ENCODE peak calls at places on chromosomes 2 and 18, in four cellular contexts. H is RWPE2, F is fibroblast of mammary gland, N is pancreas. U is an unnamed sample.

GRCh38 chr2:83394134-83394965 is 1064.7 kb downstream of the SUCLG1 start:
- DNase-seq in H (no peak), F (no peak), N (no peak), U (no peak)

GRCh38 chr2:100142393-100142792 is at the start of gene AFF3:
- DNase-seq in H (no peak), F (no peak), N (no peak), U (no peak)

GRCh38 chr2:102224824-102225739 is 38.3 kb downstream of the IL1RL2 start:
- DNase-seq in H (no peak), F (no peak), N (no peak), U (no peak)

GRCh38 chr2:109065335-109065734 is 63.7 kb upstream of the SH3RF3 start:
- DNase-seq in H (no peak), F (no peak), N (peak; percentile 6), U (no peak)

GRCh38 chr2:203987959-203988358 is 51.4 kb downstream of the ICOS start:
- DNase-seq in H (no peak), F (no peak), N (no peak), U (no peak)

GRCh38 chr18:45167631-45168225 is 447.5 kb upstream of the SLC14A2 start:
- DNase-seq in H (no peak), F (peak; percentile 95), N (no peak), U (no peak)

GRCh38 chr2:101729521-101730190 is 32.1 kb downstream of the MAP4K4 start:
- DNase-seq in H (no peak), F (no peak), N (no peak), U (no peak)

GRCh38 chr2:239954166-239955085 is 70.7 kb downstream of the NDUFA10 start:
- DNase-seq in H (peak; percentile 26), F (peak; percentile 5), N (no peak), U (no peak)

GRCh38 chr2:216807861-216808272 is 52.0 kb downstream of the TNP1 start:
- DNase-seq in H (no peak), F (no peak), N (no peak), U (no peak)

GRCh38 chr2:65164379-65165023 is 34.6 kb upstream of the RAB1A start:
- DNase-seq in H (no peak), F (no peak), N (no peak), U (no peak)

GRCh38 chr18:59202258-59202820 is 17.6 kb upstream of the GRP start:
- DNase-seq in H (no peak), F (no peak), N (no peak), U (no peak)

GRCh38 chr2:6866239-6866745 is 585 bp upstream of the CMPK2 start:
- DNase-seq in H (no peak), F (peak; percentile 24), N (peak; percentile 38), U (peak; percentile 54)

GRCh38 chr2:97662386-97662894 is 1.4 kb downstream of the ACTR1B start:
- DNase-seq in H (no peak), F (no peak), N (no peak), U (no peak)

GRCh38 chr2:43944915-43945314 is 50.9 kb downstream of the LRPPRC start:
- DNase-seq in H (no peak), F (no peak), N (no peak), U (no peak)

GRCh38 chr18:79574938-79575525 is 104.6 kb upstream of the CTDP1 start:
- DNase-seq in H (no peak), F (no peak), N (no peak), U (no peak)

GRCh38 chr2:107428781-107429180 is 397.9 kb upstream of the RGPD4 start:
- DNase-seq in H (no peak), F (no peak), N (no peak), U (no peak)

GRCh38 chr2:159015823-159016222 is 47.4 kb downstream of the TANC1 start:
- DNase-seq in H (no peak), F (no peak), N (no peak), U (no peak)

GRCh38 chr2:239548491-239548890 is 147.7 kb upstream of the HDAC4 start:
- DNase-seq in H (peak; percentile 78), F (no peak), N (no peak), U (no peak)

GRCh38 chr2:10162586-10163497 is 40.3 kb downstream of the RRM2 start:
- DNase-seq in H (no peak), F (no peak), N (no peak), U (peak; percentile 23)

GRCh38 chr2:28588231-28588725 is 92.4 kb downstream of the PLB1 start:
- DNase-seq in H (no peak), F (no peak), N (no peak), U (no peak)

GRCh38 chr2:85784474-85784986 is 30.7 kb downstream of the ATOH8 start:
- DNase-seq in H (no peak), F (no peak), N (no peak), U (no peak)

GRCh38 chr18:44594779-44595467 is 85.8 kb upstream of the SETBP1 start:
- DNase-seq in H (no peak), F (peak; percentile 83), N (no peak), U (no peak)

GRCh38 chr18:74731097-74731496 is 133.4 kb downstream of the ZNF407 start:
- DNase-seq in H (no peak), F (peak; percentile 68), N (no peak), U (no peak)

GRCh38 chr2:157894694-157895450 is 18.7 kb upstream of the ACVR1 start:
- DNase-seq in H (no peak), F (peak; percentile 87), N (no peak), U (no peak)

GRCh38 chr18:11040823-11041712 is 108.3 kb downstream of the PIEZO2 start:
- DNase-seq in H (no peak), F (peak; percentile 58), N (peak; percentile 45), U (peak; percentile 69)

GRCh38 chr18:78246041-78246440 is 733.6 kb upstream of the SALL3 start:
- DNase-seq in H (no peak), F (no peak), N (no peak), U (no peak)

GRCh38 chr18:50614838-50615237 is 55.0 kb downstream of the MAPK4 start:
- DNase-seq in H (no peak), F (peak; percentile 56), N (peak; percentile 27), U (peak; percentile 61)

GRCh38 chr18:22174341-22175148 is 5.2 kb downstream of the GATA6 start:
- DNase-seq in H (no peak), F (no peak), N (no peak), U (no peak)

GRCh38 chr18:51039138-51040112 is 9.4 kb downstream of the SMAD4 start:
- DNase-seq in H (no peak), F (peak; percentile 23), N (peak; percentile 54), U (no peak)

GRCh38 chr2:165245081-165245480 is 5.9 kb downstream of the SCN2A start:
- DNase-seq in H (no peak), F (no peak), N (no peak), U (no peak)

GRCh38 chr2:165251361-165251760 is 12.1 kb downstream of the SCN2A start:
- DNase-seq in H (no peak), F (no peak), N (no peak), U (no peak)

GRCh38 chr2:165253178-165253577 is 14.0 kb downstream of the SCN2A start:
- DNase-seq in H (no peak), F (no peak), N (no peak), U (no peak)

DNA sequence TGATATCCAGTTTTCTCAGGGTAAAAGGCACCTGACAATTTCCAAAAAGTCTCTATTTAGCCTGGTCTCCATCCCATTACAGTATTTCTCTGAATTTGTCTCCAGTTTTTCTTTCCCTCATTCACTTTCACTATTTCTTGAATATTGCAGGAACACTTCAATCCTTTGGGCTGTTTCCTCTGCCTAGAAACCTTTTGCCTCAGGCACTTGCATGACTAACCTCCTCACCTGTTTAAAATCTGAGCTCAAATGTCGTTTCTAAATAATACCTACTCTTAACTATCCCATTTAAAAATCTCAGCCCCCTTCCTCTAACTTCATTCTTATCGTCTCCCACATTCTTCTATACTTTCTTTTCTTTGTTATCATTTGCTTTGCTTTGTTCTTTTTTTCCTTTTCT is 9.0 kb downstream of the SCN2A start:
- DNase-seq in H (no peak), F (no peak), N (no peak), U (no peak)
- TF ChIP-seq CTCF in H (no peak), F (no peak), N (no peak), U (no peak)

GRCh38 chr2:191815010-191815409 is 31.9 kb downstream of the CAVIN2 start:
- DNase-seq in H (no peak), F (no peak), N (no peak), U (no peak)

GRCh38 chr2:191806396-191806795 is 40.5 kb downstream of the CAVIN2 start:
- DNase-seq in H (no peak), F (peak; percentile 8), N (no peak), U (no peak)

GRCh38 chr2:191811807-191812602 is 34.9 kb downstream of the CAVIN2 start:
- DNase-seq in H (no peak), F (peak; percentile 77), N (peak; percentile 5), U (peak; percentile 64)
- TF ChIP-seq CTCF in H (peak; percentile 91), F (peak; percentile 92), N (peak; percentile 39), U (peak; percentile 81)

DNA sequence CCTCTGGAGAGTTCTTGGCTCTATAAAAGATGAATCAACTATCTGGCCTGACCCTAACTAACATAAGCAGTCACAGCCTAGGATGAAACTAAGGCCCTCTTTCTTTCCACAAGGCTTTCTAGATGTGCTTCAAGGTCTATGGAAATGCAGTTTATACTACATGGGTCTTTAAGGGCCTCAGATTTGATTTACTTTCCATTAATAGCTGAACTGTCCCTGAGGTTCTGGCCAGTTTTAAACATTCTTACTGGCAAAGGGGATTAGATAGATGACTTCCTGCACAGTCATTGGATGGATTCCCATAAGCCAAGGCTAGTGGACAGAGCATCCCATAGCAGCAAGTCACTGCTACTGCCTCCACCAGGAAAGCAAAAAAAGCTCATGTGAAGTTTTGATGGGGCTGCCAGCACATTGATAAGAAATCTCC is 38.1 kb upstream of the LCLAT1 start:
- DNase-seq in H (no peak), F (peak; percentile 66), N (no peak), U (no peak)
- TF ChIP-seq CTCF in H (no peak), F (peak; percentile 15), N (no peak), U (no peak)

GRCh38 chr2:120512321-120512710 is 166.4 kb downstream of the INHBB start:
- DNase-seq in H (peak; percentile 47), F (no peak), N (no peak), U (no peak)
- TF ChIP-seq CTCF in H (no peak), F (no peak), N (no peak), U (no peak)

DNA sequence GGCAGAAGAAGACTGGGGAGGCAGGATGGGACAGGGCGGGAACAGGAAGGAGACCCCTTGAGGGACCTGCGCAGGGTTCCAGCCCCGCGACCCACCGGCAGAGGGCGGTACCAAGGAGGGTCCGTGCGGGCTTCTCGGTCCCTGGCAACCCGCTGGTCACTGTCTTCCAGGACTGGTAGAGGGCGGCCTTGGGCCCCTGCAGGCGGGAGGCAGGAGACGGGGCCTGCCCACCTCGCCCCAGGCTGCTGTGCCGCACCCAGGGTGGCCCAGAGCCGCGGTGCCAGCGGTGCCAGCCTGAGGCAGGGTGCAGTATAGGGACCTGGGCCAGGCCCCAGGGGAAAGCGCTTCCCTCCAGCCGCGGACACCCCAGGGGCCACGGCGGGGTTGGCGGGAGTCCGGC is 34.5 kb downstream of the NEURL3 start:
- DNase-seq in H (no peak), F (peak; percentile 6), N (peak; percentile 60), U (peak; percentile 84)
- TF ChIP-seq CTCF in H (no peak), F (peak; percentile 43), N (peak; percentile 48), U (peak; percentile 89)

GRCh38 chr2:18690342-18690741 is 101.0 kb upstream of the NT5C1B start:
- DNase-seq in H (no peak), F (no peak), N (no peak), U (no peak)
- TF ChIP-seq CTCF in H (no peak), F (peak; percentile 20), N (no peak), U (no peak)

U was measured in Calu3.